ENCODE peak calls at places on chromosomes 7 and 10, in five cellular contexts. Q is activated naive CD8-positive, alpha-beta T cell treated with anti-CD3 and anti-CD28 coated beads, Interleukin-2, amount 50 U/mL, for 24 hours; K is HEK293T; X is naive thymus-derived CD4-positive, alpha-beta T cell; H is AG08395. A is an unnamed sample.

GRCh38 chr7:15236958-15237357 is 324.9 kb downstream of the AGMO start:
- DNase-seq in H (no peak), X (no peak), K (no peak), Q (no peak), A (no peak)

GRCh38 chr10:121063744-121064143 is 212.6 kb downstream of the WDR11 start:
- DNase-seq in K (no peak), X (no peak), H (no peak), Q (no peak), A (no peak)

GRCh38 chr10:108789911-108790310 is 1133.4 kb downstream of the XPNPEP1 start:
- DNase-seq in K (no peak), X (no peak), H (peak), Q (no peak), A (no peak)

GRCh38 chr10:92492748-92493240 is 81.1 kb downstream of the IDE start:
- DNase-seq in Q (no peak), X (no peak), K (no peak), H (no peak), A (no peak)

GRCh38 chr10:3563298-3563697 is 221.7 kb downstream of the KLF6 start:
- DNase-seq in H (no peak), K (no peak), Q (peak), X (no peak), A (no peak)

GRCh38 chr7:88205179-88205578 is 14.7 kb downstream of the SRI start:
- DNase-seq in Q (no peak), H (no peak), K (no peak), X (no peak), A (no peak)

GRCh38 chr7:26696161-26696560 is 168.2 kb downstream of the SKAP2 start:
- DNase-seq in H (no peak), Q (no peak), K (no peak), X (no peak), A (no peak)

GRCh38 chr7:71752171-71752935 is 620.4 kb downstream of the GALNT17 start:
- DNase-seq in X (no peak), K (peak), Q (peak), H (peak), A (no peak)

GRCh38 chr7:132457658-132458057 is 118.6 kb downstream of the PLXNA4 start:
- DNase-seq in X (no peak), H (no peak), Q (no peak), K (no peak), A (no peak)

GRCh38 chr7:83640731-83641533 is 8.0 kb downstream of the SEMA3E start:
- DNase-seq in K (no peak), Q (no peak), H (no peak), X (no peak), A (no peak)